ENCODE peak calls at places on chromosomes 13 and 19, in seven cellular contexts. R is stimulated activated CD4-positive, alpha-beta T cell treated with anti-CD3 and anti-CD28 coated beads, Interleukin-4, amount 100 ng/mL, for 48 hours; A is kidney glomerular epithelial cell; J is COR-L47; K is activated naive CD8-positive, alpha-beta T cell treated with anti-CD3 and anti-CD28 coated beads for 36 hours; V is SHP77; U is left ventricle myocardium superior. L is an unnamed sample.

GRCh38 chr13:42990991-42991891 is 800 bp downstream of the EPSTI1 start:
- DNase-seq in U (no peak), J (no peak), V (no peak), R (no peak), A (no peak), K (no peak), L (no peak)

GRCh38 chr13:47708386-47708785 is 292.7 kb downstream of the SUCLA2 start:
- DNase-seq in R (no peak), K (no peak), V (no peak), J (no peak), A (peak; percentile 19), U (no peak), L (peak; percentile 7)

GRCh38 chr13:102699419-102699961 is 4.6 kb upstream of the METTL21C start:
- DNase-seq in K (no peak), V (no peak), R (no peak), A (no peak), J (no peak), U (no peak), L (no peak)

GRCh38 chr19:3632098-3632497 is 5.5 kb upstream of the CACTIN start:
- DNase-seq in U (no peak), K (no peak), A (no peak), R (no peak), J (no peak), V (no peak), L (no peak)

GRCh38 chr19:19502808-19503602 is 12.3 kb downstream of the TSSK6 start:
- DNase-seq in K (no peak), U (no peak), V (no peak), J (no peak), R (no peak), A (no peak), L (no peak)

GRCh38 chr19:48611872-48612271 is 3.0 kb downstream of the FAM83E start:
- DNase-seq in J (no peak), K (no peak), V (no peak), R (no peak), A (no peak), U (no peak), L (no peak)

GRCh38 chr13:60759499-60759898 is 362.5 kb downstream of the TDRD3 start:
- DNase-seq in V (no peak), K (no peak), R (no peak), A (peak; percentile 91), U (no peak), J (peak; percentile 20), L (peak; percentile 38)

GRCh38 chr13:45120967-45121366 is 657 bp downstream of the GTF2F2 start:
- DNase-seq in J (no peak), K (no peak), A (no peak), V (no peak), R (no peak), U (no peak), L (no peak)

GRCh38 chr19:55005684-55006488 is 32.2 kb downstream of the GP6 start:
- DNase-seq in R (peak; percentile 12), U (no peak), K (peak; percentile 41), J (peak; percentile 23), A (no peak), V (peak; percentile 91), L (peak; percentile 51)

GRCh38 chr13:52414963-52415362 is 9.0 kb upstream of the THSD1 start:
- DNase-seq in V (no peak), R (no peak), A (peak; percentile 45), U (no peak), J (no peak), K (no peak), L (peak; percentile 54)

GRCh38 chr13:35857769-35858168 is 273.4 kb downstream of the DCLK1 start:
- DNase-seq in K (no peak), U (no peak), V (no peak), A (peak; percentile 27), R (no peak), J (no peak), L (peak; percentile 68)

GRCh38 chr19:44816301-44816700 is 7.4 kb downstream of the BCAM start:
- DNase-seq in U (no peak), A (no peak), V (peak; percentile 20), J (no peak), R (no peak), K (no peak), L (no peak)

GRCh38 chr13:97797553-97797952 is 155.9 kb upstream of the IPO5 start:
- DNase-seq in J (no peak), R (no peak), K (no peak), V (no peak), A (no peak), U (no peak), L (no peak)

GRCh38 chr19:53644061-53644816 is 12.4 kb downstream of the DPRX start:
- DNase-seq in U (no peak), V (no peak), R (no peak), K (no peak), A (no peak), J (no peak), L (no peak)